ENCODE peak calls at places on chromosomes 16 and 17, in four cellular contexts. E is K562, W is ovary, J is psoas muscle. C is an unnamed sample.

GRCh38 chr16:81837312-81837748 is 58.2 kb downstream of the PLCG2 start:
- DNase-seq in E (no peak), W (no peak), J (no peak), C (no peak)

GRCh38 chr16:67865318-67865717 is 7.5 kb upstream of the EDC4 start:
- DNase-seq in E (no peak), W (no peak), J (peak; percentile 28), C (peak; percentile 63)

GRCh38 chr17:83199500-83200201 is 120.2 kb downstream of the METRNL start:
- DNase-seq in E (no peak), W (peak; percentile 18), J (peak; percentile 52), C (peak; percentile 25)

GRCh38 chr16:29806641-29807425 is 504 bp downstream of the MAZ start:
- DNase-seq in E (peak; percentile 63), W (peak; percentile 69), J (peak; percentile 67), C (no peak)

GRCh38 chr17:59377410-59377809 is 46.0 kb downstream of the YPEL2 start:
- DNase-seq in E (no peak), W (no peak), J (no peak), C (no peak)

GRCh38 chr16:83878838-83879237 is 20.1 kb upstream of the MLYCD start:
- DNase-seq in E (no peak), W (no peak), J (no peak), C (peak; percentile 41)

GRCh38 chr16:69108069-69108904 is 2.8 kb downstream of the HAS3 start:
- DNase-seq in E (no peak), W (no peak), J (no peak), C (no peak)

GRCh38 chr17:40415390-40415789 is 2.3 kb downstream of the TOP2A start:
- DNase-seq in E (no peak), W (no peak), J (no peak), C (peak; percentile 45)

GRCh38 chr16:49934557-49935260 is 78.8 kb upstream of the ZNF423 start:
- DNase-seq in E (no peak), W (no peak), J (no peak), C (no peak)

GRCh38 chr16:68234188-68235104 is 1.5 kb downstream of the ESRP2 start:
- DNase-seq in E (no peak), W (peak; percentile 46), J (no peak), C (peak; percentile 92)

GRCh38 chr17:59798111-59798510 is 90.7 kb downstream of the VMP1 start:
- DNase-seq in E (no peak), W (no peak), J (no peak), C (no peak)

GRCh38 chr17:42387221-42387657 is 1.0 kb downstream of the STAT3 start:
- DNase-seq in E (no peak), W (no peak), J (no peak), C (peak; percentile 48)

GRCh38 chr16:88854306-88855111 is 2.2 kb downstream of the GALNS start:
- DNase-seq in E (peak; percentile 66), W (no peak), J (no peak), C (no peak)

GRCh38 chr17:52759864-52760263 is 601.4 kb upstream of the CA10 start:
- DNase-seq in E (no peak), W (no peak), J (no peak), C (no peak)

GRCh38 chr17:28113269-28113668 is 70.8 kb downstream of the NLK start:
- DNase-seq in E (no peak), W (no peak), J (no peak), C (no peak)

GRCh38 chr16:84808812-84809211 is 11.0 kb upstream of the CRISPLD2 start:
- DNase-seq in E (peak; percentile 53), W (no peak), J (no peak), C (no peak)

GRCh38 chr17:15742921-15743320 is 10.8 kb downstream of the TBC1D26 start:
- DNase-seq in E (no peak), W (no peak), J (no peak), C (no peak)

GRCh38 chr16:68426355-68426652 is 22.0 kb downstream of the SMPD3 start:
- DNase-seq in E (no peak), W (no peak), J (no peak), C (no peak)

GRCh38 chr17:72976971-72977767 is 115.3 kb downstream of the SLC39A11 start:
- DNase-seq in E (peak; percentile 52), W (peak; percentile 26), J (peak; percentile 26), C (peak; percentile 56)

GRCh38 chr16:64094170-64094960 is 1027.5 kb downstream of the CDH11 start:
- DNase-seq in E (no peak), W (no peak), J (no peak), C (no peak)

GRCh38 chr17:32610027-32610650 is 123.3 kb downstream of the CDK5R1 start:
- DNase-seq in E (no peak), W (no peak), J (no peak), C (no peak)

GRCh38 chr17:9389116-9389515 is 186.5 kb downstream of the STX8 start:
- DNase-seq in E (no peak), W (no peak), J (no peak), C (peak; percentile 22)

GRCh38 chr17:63881935-63882601 is at the start of gene GH2:
- DNase-seq in E (peak; percentile 90), W (peak; percentile 43), J (peak; percentile 26), C (peak; percentile 33)

GRCh38 chr16:68128577-68129305 is 43.6 kb downstream of the NFATC3 start:
- DNase-seq in E (no peak), W (no peak), J (no peak), C (no peak)

GRCh38 chr17:66191607-66192377 is at the start of gene CEP112:
- DNase-seq in E (peak; percentile 91), W (peak; percentile 83), J (peak; percentile 73), C (peak; percentile 58)

GRCh38 chr16:19400709-19401108 is 17.0 kb upstream of the TMC5 start:
- DNase-seq in E (no peak), W (no peak), J (no peak), C (no peak)

GRCh38 chr16:23803591-23804123 is 32.1 kb upstream of the PRKCB start:
- DNase-seq in E (peak; percentile 79), W (no peak), J (peak; percentile 25), C (peak; percentile 77)

GRCh38 chr17:27808629-27809028 is 8.3 kb upstream of the NOS2 start:
- DNase-seq in E (no peak), W (no peak), J (no peak), C (no peak)

GRCh38 chr17:45783593-45784292 is 377 bp upstream of the CRHR1 start:
- DNase-seq in E (peak; percentile 70), W (peak; percentile 24), J (peak; percentile 41), C (no peak)

GRCh38 chr17:38451030-38451839 is 23.0 kb downstream of the ARHGAP23 start:
- DNase-seq in E (no peak), W (no peak), J (no peak), C (no peak)

GRCh38 chr16:53958481-53958880 is 254.5 kb downstream of the FTO start:
- DNase-seq in E (no peak), W (no peak), J (no peak), C (no peak)

GRCh38 chr17:19877546-19877945 is 9.8 kb upstream of the ULK2 start:
- DNase-seq in E (no peak), W (no peak), J (no peak), C (no peak)

GRCh38 chr16:8887952-8888560 is 5.9 kb downstream of the LITAFD start:
- DNase-seq in E (no peak), W (no peak), J (peak; percentile 93), C (no peak)

GRCh38 chr16:14564323-14564722 is 65.7 kb downstream of the PARN start:
- DNase-seq in E (no peak), W (no peak), J (no peak), C (peak; percentile 86)

GRCh38 chr17:79201536-79202227 is 127.1 kb downstream of the ENGASE start:
- DNase-seq in E (no peak), W (no peak), J (no peak), C (no peak)

GRCh38 chr17:60817187-60817586 is 139.5 kb downstream of the BCAS3 start:
- DNase-seq in E (no peak), W (no peak), J (no peak), C (no peak)

GRCh38 chr16:10240854-10241613 is 58.8 kb upstream of the GRIN2A start:
- DNase-seq in E (peak; percentile 30), W (no peak), J (no peak), C (no peak)

DNA sequence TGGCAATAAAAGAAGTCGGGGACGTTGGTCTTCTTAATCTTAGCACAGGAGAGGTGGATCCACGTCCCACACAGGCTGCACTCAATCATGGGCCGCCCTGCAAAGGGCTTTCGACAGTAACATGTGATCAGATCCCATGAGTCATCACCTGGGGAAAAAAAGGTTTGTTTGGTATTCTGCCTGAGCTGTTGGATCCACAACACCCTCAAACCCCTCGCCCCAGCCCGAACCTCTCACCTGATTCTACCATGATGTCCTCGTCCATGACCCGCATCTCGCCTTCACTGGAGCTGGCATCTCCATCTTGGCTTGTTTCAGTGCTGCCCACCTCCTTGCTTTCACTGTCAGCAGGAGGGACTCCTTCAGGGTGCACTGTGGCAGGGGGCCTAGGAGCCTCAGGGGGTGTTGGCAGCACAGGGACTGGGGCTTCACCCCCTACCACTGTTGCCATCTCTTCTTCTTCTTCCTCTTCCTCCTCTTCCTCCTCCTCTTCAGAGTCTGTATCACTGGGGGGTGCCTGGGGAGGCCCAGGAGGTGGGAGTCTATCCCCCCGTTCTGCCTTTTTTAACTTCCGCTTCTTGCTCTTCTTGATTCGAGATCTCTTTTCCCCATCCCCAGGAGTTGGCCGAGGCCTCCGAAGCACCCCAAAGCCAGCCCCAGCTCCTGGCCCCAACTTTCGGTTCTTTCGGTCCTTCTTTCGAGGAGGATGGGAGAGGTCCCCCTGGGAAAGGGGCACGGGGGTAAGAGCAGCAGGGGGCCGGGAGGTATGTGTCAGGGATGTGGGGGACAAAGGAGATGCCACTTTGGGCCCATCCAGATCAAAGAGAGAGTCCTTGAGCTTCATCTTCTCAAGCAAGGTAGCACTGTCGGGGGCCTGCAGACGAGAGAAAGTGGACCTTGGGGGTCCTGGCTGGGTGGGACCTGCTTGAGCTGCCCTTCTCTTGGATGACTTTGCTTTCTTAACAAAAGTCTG is 1.7 kb upstream of the DVL2 start:
- DNase-seq in E (no peak), W (no peak), J (peak; percentile 15), C (no peak)
- H3K4me1 ChIP-seq in E (peaks cover 31% of the 10 kb centered on the region), W (peaks cover 14% of the 10 kb centered on the region), J (peaks cover 41% of the 10 kb centered on the region), C (peaks cover 4% of the 10 kb centered on the region)

DNA sequence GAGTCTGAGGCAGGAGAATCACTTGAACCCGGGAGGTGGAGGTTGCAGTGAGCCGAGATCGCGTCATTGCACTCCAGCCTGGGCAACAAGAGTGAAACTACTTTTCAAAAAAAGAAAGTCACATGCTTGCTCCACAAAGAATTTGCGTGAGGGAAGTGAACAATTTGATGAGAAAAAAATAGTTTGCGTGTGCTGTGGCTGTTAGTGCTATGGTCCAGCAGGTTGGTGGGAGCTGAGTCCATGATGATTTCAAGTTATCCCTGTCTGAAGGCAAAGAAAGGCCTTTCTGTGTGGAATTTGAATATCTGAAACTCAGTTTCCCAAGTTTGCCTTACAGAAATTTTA is 21.0 kb downstream of the PRCD start:
- DNase-seq in E (no peak), W (no peak), J (no peak), C (no peak)
- H3K4me1 ChIP-seq in E (peaks cover 22% of the 10 kb centered on the region), W (peaks cover 26% of the 10 kb centered on the region), J (peaks cover 67% of the 10 kb centered on the region), C (peaks cover 2% of the 10 kb centered on the region)

GRCh38 chr16:24989417-24989978 is 25.7 kb downstream of the ARHGAP17 start:
- DNase-seq in E (no peak), W (no peak), J (no peak), C (no peak)
- H3K4me1 ChIP-seq in E (peaks cover 12% of the 10 kb centered on the region), W (peaks cover 23% of the 10 kb centered on the region), J (peaks cover 94% of the 10 kb centered on the region), C (peaks cover 13% of the 10 kb centered on the region)

GRCh38 chr17:75809631-75810111 is 25.1 kb downstream of the UNK start:
- DNase-seq in E (no peak), W (no peak), J (no peak), C (no peak)

GRCh38 chr17:75808549-75808904 is 23.9 kb downstream of the UNK start:
- DNase-seq in E (no peak), W (no peak), J (no peak), C (no peak)

GRCh38 chr17:75808905-75809621 is 24.5 kb downstream of the UNK start:
- DNase-seq in E (no peak), W (peak; percentile 54), J (peak; percentile 69), C (no peak)

GRCh38 chr17:75807861-75808260 is 23.3 kb downstream of the UNK start:
- DNase-seq in E (no peak), W (no peak), J (no peak), C (no peak)

GRCh38 chr17:75806822-75807500 is 22.4 kb downstream of the UNK start:
- DNase-seq in E (no peak), W (no peak), J (no peak), C (no peak)
- H3K4me1 ChIP-seq in E (peaks cover 14% of the 10 kb centered on the region), W (no peaks in the 10 kb centered on the region), J (peaks cover 24% of the 10 kb centered on the region), C (no peaks in the 10 kb centered on the region)